ENCODE peak calls at places on chromosomes 13 and 19, in ten cellular contexts. One of them, this sample, is unnamed.
A peak's percentile ranks its signal among the peaks of the same experiment; 100 is the strongest.

GRCh38 chr19:33819875-33820781 is 23.5 kb downstream of the KCTD15 start:
- DNase-seq in fibroblast of lung: peak; percentile 66
- DNase-seq in PC-9: peak; percentile 87
- DNase-seq in right lobe of liver: peak; percentile 82
- DNase-seq in cardiac muscle cell: peak; percentile 91
- DNase-seq in osteoblast: peak; percentile 95
- DNase-seq in adrenal gland: peak; percentile 59
- DNase-seq in H1: peak; percentile 89
- DNase-seq in endodermal cell: peak; percentile 88
- DNase-seq in upper lobe of left lung: peak; percentile 92
- DNase-seq in this sample: peak; percentile 73

GRCh38 chr13:28100149-28101121 is at the start of gene FLT3:
- DNase-seq in PC-9: peak; percentile 25
- DNase-seq in upper lobe of left lung: peak; percentile 68
- DNase-seq in endodermal cell: peak; percentile 86
- DNase-seq in right lobe of liver: peak; percentile 45
- DNase-seq in osteoblast: peak; percentile 81
- DNase-seq in adrenal gland: no peak
- DNase-seq in H1: peak; percentile 82
- DNase-seq in fibroblast of lung: peak; percentile 50
- DNase-seq in cardiac muscle cell: peak; percentile 35
- DNase-seq in this sample: peak; percentile 57

GRCh38 chr19:46134527-46134926 is 10.0 kb upstream of the IGFL3 start:
- DNase-seq in fibroblast of lung: peak; percentile 61
- DNase-seq in adrenal gland: no peak
- DNase-seq in right lobe of liver: no peak
- DNase-seq in H1: no peak
- DNase-seq in endodermal cell: no peak
- DNase-seq in upper lobe of left lung: no peak
- DNase-seq in osteoblast: no peak
- DNase-seq in cardiac muscle cell: peak; percentile 35
- DNase-seq in PC-9: no peak
- DNase-seq in this sample: no peak

GRCh38 chr13:105144936-105145335 is 1390.5 kb downstream of the EFNB2 start:
- DNase-seq in right lobe of liver: no peak
- DNase-seq in osteoblast: no peak
- DNase-seq in cardiac muscle cell: no peak
- DNase-seq in PC-9: no peak
- DNase-seq in fibroblast of lung: no peak
- DNase-seq in upper lobe of left lung: no peak
- DNase-seq in endodermal cell: no peak
- DNase-seq in H1: no peak
- DNase-seq in adrenal gland: no peak
- DNase-seq in this sample: no peak

GRCh38 chr13:106530209-106530906 is 5.1 kb downstream of the EFNB2 start:
- DNase-seq in H1: no peak
- DNase-seq in osteoblast: no peak
- DNase-seq in upper lobe of left lung: peak; percentile 46
- DNase-seq in endodermal cell: no peak
- DNase-seq in PC-9: peak; percentile 43
- DNase-seq in fibroblast of lung: no peak
- DNase-seq in cardiac muscle cell: no peak
- DNase-seq in adrenal gland: no peak
- DNase-seq in right lobe of liver: no peak
- DNase-seq in this sample: no peak

GRCh38 chr19:39474139-39474620 is 6.5 kb upstream of the TIMM50 start:
- DNase-seq in osteoblast: peak; percentile 91
- DNase-seq in right lobe of liver: no peak
- DNase-seq in H1: peak; percentile 96
- DNase-seq in fibroblast of lung: peak; percentile 24
- DNase-seq in endodermal cell: peak; percentile 96
- DNase-seq in cardiac muscle cell: peak; percentile 53
- DNase-seq in upper lobe of left lung: peak; percentile 42
- DNase-seq in adrenal gland: peak; percentile 65
- DNase-seq in PC-9: peak; percentile 48
- DNase-seq in this sample: peak; percentile 88

GRCh38 chr13:41370736-41371135 is 59.7 kb downstream of the NAA16 start:
- DNase-seq in cardiac muscle cell: no peak
- DNase-seq in PC-9: no peak
- DNase-seq in H1: no peak
- DNase-seq in upper lobe of left lung: no peak
- DNase-seq in fibroblast of lung: no peak
- DNase-seq in endodermal cell: no peak
- DNase-seq in osteoblast: no peak
- DNase-seq in adrenal gland: no peak
- DNase-seq in right lobe of liver: no peak
- DNase-seq in this sample: no peak

GRCh38 chr19:15138427-15138826 is 31.2 kb downstream of the SYDE1 start:
- DNase-seq in PC-9: no peak
- DNase-seq in adrenal gland: no peak
- DNase-seq in fibroblast of lung: no peak
- DNase-seq in right lobe of liver: no peak
- DNase-seq in osteoblast: peak; percentile 83
- DNase-seq in endodermal cell: no peak
- DNase-seq in H1: no peak
- DNase-seq in upper lobe of left lung: no peak
- DNase-seq in cardiac muscle cell: no peak
- DNase-seq in this sample: no peak

GRCh38 chr19:40805258-40805868 is 6.4 kb downstream of the EGLN2 start:
- DNase-seq in PC-9: no peak
- DNase-seq in right lobe of liver: peak; percentile 73
- DNase-seq in cardiac muscle cell: no peak
- DNase-seq in adrenal gland: peak; percentile 67
- DNase-seq in osteoblast: peak; percentile 36
- DNase-seq in H1: no peak
- DNase-seq in upper lobe of left lung: peak; percentile 65
- DNase-seq in fibroblast of lung: no peak
- DNase-seq in endodermal cell: no peak
- DNase-seq in this sample: no peak

GRCh38 chr13:65966991-65967451 is 1263.1 kb downstream of the PCDH9 start:
- DNase-seq in fibroblast of lung: peak; percentile 36
- DNase-seq in cardiac muscle cell: peak; percentile 59
- DNase-seq in PC-9: peak; percentile 6
- DNase-seq in upper lobe of left lung: no peak
- DNase-seq in right lobe of liver: no peak
- DNase-seq in adrenal gland: no peak
- DNase-seq in endodermal cell: peak; percentile 66
- DNase-seq in H1: no peak
- DNase-seq in osteoblast: peak; percentile 69
- DNase-seq in this sample: peak; percentile 63

GRCh38 chr19:31356587-31357314 is 7.5 kb upstream of the TSHZ3 start:
- DNase-seq in fibroblast of lung: peak; percentile 33
- DNase-seq in endodermal cell: peak; percentile 85
- DNase-seq in right lobe of liver: no peak
- DNase-seq in cardiac muscle cell: no peak
- DNase-seq in adrenal gland: peak; percentile 55
- DNase-seq in PC-9: no peak
- DNase-seq in H1: peak; percentile 87
- DNase-seq in osteoblast: peak; percentile 95
- DNase-seq in upper lobe of left lung: peak; percentile 47
- DNase-seq in this sample: no peak

GRCh38 chr13:52665325-52665724 is 12.7 kb downstream of the SUGT1 start:
- DNase-seq in right lobe of liver: no peak
- DNase-seq in endodermal cell: no peak
- DNase-seq in fibroblast of lung: peak; percentile 14
- DNase-seq in adrenal gland: no peak
- DNase-seq in osteoblast: peak; percentile 74
- DNase-seq in PC-9: no peak
- DNase-seq in H1: no peak
- DNase-seq in cardiac muscle cell: peak; percentile 29
- DNase-seq in upper lobe of left lung: no peak
- DNase-seq in this sample: no peak

GRCh38 chr19:31340059-31341025 is 8.9 kb downstream of the TSHZ3 start:
- DNase-seq in fibroblast of lung: peak; percentile 89
- DNase-seq in osteoblast: no peak
- DNase-seq in adrenal gland: peak; percentile 16
- DNase-seq in PC-9: no peak
- DNase-seq in H1: peak; percentile 45
- DNase-seq in cardiac muscle cell: peak; percentile 72
- DNase-seq in upper lobe of left lung: no peak
- DNase-seq in right lobe of liver: no peak
- DNase-seq in endodermal cell: no peak
- DNase-seq in this sample: no peak

GRCh38 chr13:99281811-99282263 is 23.7 kb upstream of the GPR18 start:
- DNase-seq in endodermal cell: no peak
- DNase-seq in PC-9: no peak
- DNase-seq in adrenal gland: peak; percentile 48
- DNase-seq in H1: no peak
- DNase-seq in cardiac muscle cell: no peak
- DNase-seq in fibroblast of lung: no peak
- DNase-seq in osteoblast: peak; percentile 26
- DNase-seq in upper lobe of left lung: peak; percentile 78
- DNase-seq in right lobe of liver: peak; percentile 92
- DNase-seq in this sample: no peak
- H3K4me1 ChIP-seq in endodermal cell: no peaks in the 10 kb centered on the region
- H3K4me1 ChIP-seq in PC-9: no peaks in the 10 kb centered on the region
- H3K4me1 ChIP-seq in adrenal gland: peaks cover 6% of the 10 kb centered on the region
- H3K4me1 ChIP-seq in H1: peaks cover 6% of the 10 kb centered on the region
- H3K4me1 ChIP-seq in cardiac muscle cell: peaks cover 19% of the 10 kb centered on the region
- H3K4me1 ChIP-seq in fibroblast of lung: no peaks in the 10 kb centered on the region
- H3K4me1 ChIP-seq in osteoblast: peaks cover 30% of the 10 kb centered on the region
- H3K4me1 ChIP-seq in upper lobe of left lung: peaks cover 13% of the 10 kb centered on the region
- H3K4me1 ChIP-seq in right lobe of liver: peaks cover 77% of the 10 kb centered on the region
- H3K4me1 ChIP-seq in this sample: no peaks in the 10 kb centered on the region

GRCh38 chr13:87677334-87678234 is 6.4 kb downstream of the SLITRK5 start:
- DNase-seq in H1: peak; percentile 73
- DNase-seq in adrenal gland: no peak
- DNase-seq in osteoblast: peak; percentile 48
- DNase-seq in right lobe of liver: peak; percentile 41
- DNase-seq in PC-9: peak; percentile 22
- DNase-seq in cardiac muscle cell: no peak
- DNase-seq in upper lobe of left lung: no peak
- DNase-seq in fibroblast of lung: no peak
- DNase-seq in endodermal cell: peak; percentile 85
- DNase-seq in this sample: no peak
- H3K27me3 ChIP-seq in H1: peaks cover 43% of the 10 kb centered on the region
- H3K27me3 ChIP-seq in adrenal gland: peaks cover 44% of the 10 kb centered on the region
- H3K27me3 ChIP-seq in osteoblast: peaks cover 10% of the 10 kb centered on the region
- H3K27me3 ChIP-seq in right lobe of liver: peaks cover 43% of the 10 kb centered on the region
- H3K27me3 ChIP-seq in PC-9: no peaks in the 10 kb centered on the region
- H3K27me3 ChIP-seq in cardiac muscle cell: peaks cover 80% of the 10 kb centered on the region
- H3K27me3 ChIP-seq in upper lobe of left lung: no peaks in the 10 kb centered on the region
- H3K27me3 ChIP-seq in fibroblast of lung: peaks cover 10% of the 10 kb centered on the region
- H3K27me3 ChIP-seq in endodermal cell: peaks cover 67% of the 10 kb centered on the region
- H3K27me3 ChIP-seq in this sample: no peaks in the 10 kb centered on the region

DNA sequence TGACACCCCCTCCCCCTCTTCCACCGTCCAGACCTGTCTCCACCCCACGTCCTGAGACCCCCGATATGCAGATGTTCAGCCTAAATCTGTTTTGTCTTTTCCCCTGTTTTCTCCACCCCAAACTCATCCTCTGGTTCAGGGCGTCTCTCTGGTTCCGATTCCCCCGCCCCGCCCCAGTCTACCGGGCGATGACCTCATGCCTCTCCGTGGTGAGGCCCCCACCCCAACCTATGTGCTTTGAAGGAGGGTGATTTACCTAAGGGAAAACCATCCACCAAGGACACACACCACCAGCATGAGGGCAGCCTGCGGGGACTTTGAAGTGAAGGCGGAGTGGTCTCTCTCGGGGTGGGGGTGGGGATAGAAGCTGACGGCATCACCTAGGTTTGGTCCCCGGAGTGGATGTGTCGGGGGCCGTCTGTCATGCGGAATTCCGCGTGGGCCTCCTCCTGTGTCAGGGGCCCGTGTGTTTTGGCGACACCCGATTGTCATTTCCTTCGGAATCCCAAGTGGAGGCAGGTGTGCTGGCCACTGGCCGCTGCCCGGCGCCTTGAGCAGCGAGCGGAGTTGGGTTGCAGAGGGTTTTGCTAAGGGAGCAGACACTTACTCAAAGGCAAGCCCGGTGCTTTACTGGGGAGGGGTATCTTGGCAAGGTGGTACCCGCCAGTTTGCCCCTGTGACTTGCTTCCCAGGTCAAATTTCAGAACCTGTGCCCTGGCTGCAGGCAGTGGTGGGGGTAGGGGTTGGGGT is 1.4 kb downstream of the FZR1 start:
- DNase-seq in upper lobe of left lung: no peak
- DNase-seq in endodermal cell: peak; percentile 83
- DNase-seq in osteoblast: no peak
- DNase-seq in fibroblast of lung: peak; percentile 27
- DNase-seq in H1: peak; percentile 75
- DNase-seq in adrenal gland: peak; percentile 49
- DNase-seq in cardiac muscle cell: no peak
- DNase-seq in right lobe of liver: peak; percentile 81
- DNase-seq in PC-9: no peak
- DNase-seq in this sample: no peak
- H3K4me1 ChIP-seq in upper lobe of left lung: peaks cover 17% of the 10 kb centered on the region
- H3K4me1 ChIP-seq in endodermal cell: no peaks in the 10 kb centered on the region
- H3K4me1 ChIP-seq in osteoblast: peaks cover 21% of the 10 kb centered on the region
- H3K4me1 ChIP-seq in fibroblast of lung: no peaks in the 10 kb centered on the region
- H3K4me1 ChIP-seq in H1: no peaks in the 10 kb centered on the region
- H3K4me1 ChIP-seq in adrenal gland: peaks cover 42% of the 10 kb centered on the region
- H3K4me1 ChIP-seq in cardiac muscle cell: no peaks in the 10 kb centered on the region
- H3K4me1 ChIP-seq in right lobe of liver: peaks cover 35% of the 10 kb centered on the region
- H3K4me1 ChIP-seq in PC-9: peaks cover 10% of the 10 kb centered on the region
- H3K4me1 ChIP-seq in this sample: no peaks in the 10 kb centered on the region

DNA sequence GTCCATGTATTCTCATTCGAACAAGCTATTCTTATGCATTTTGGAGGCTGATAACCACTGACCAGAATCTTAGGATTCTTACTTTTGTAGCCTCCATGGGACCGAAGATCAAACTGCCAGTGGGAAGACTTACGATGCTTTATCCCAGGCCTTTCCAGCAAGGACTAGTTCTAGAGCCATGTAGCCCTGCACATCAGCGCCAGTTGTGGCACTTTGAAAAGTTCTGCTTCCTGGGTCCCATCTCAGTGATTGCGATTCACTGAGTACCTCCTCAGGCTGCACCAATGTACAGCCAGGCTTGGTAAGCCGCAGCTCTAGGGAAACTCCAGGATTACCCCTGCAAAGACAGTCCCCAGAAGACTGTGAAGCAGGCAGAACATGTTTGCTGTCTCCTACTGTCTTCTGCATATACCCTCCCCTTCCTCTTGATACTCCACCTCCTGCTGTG is 18.9 kb upstream of the ENOX1 start:
- DNase-seq in fibroblast of lung: peak; percentile 20
- DNase-seq in endodermal cell: peak; percentile 48
- DNase-seq in osteoblast: no peak
- DNase-seq in upper lobe of left lung: no peak
- DNase-seq in H1: no peak
- DNase-seq in right lobe of liver: no peak
- DNase-seq in adrenal gland: no peak
- DNase-seq in PC-9: no peak
- DNase-seq in cardiac muscle cell: peak; percentile 3
- DNase-seq in this sample: no peak
- H3K27me3 ChIP-seq in fibroblast of lung: no peaks in the 10 kb centered on the region
- H3K27me3 ChIP-seq in endodermal cell: no peaks in the 10 kb centered on the region
- H3K27me3 ChIP-seq in osteoblast: no peaks in the 10 kb centered on the region
- H3K27me3 ChIP-seq in upper lobe of left lung: no peaks in the 10 kb centered on the region
- H3K27me3 ChIP-seq in H1: no peaks in the 10 kb centered on the region
- H3K27me3 ChIP-seq in right lobe of liver: no peaks in the 10 kb centered on the region
- H3K27me3 ChIP-seq in adrenal gland: no peaks in the 10 kb centered on the region
- H3K27me3 ChIP-seq in PC-9: no peaks in the 10 kb centered on the region
- H3K27me3 ChIP-seq in cardiac muscle cell: no peaks in the 10 kb centered on the region
- H3K27me3 ChIP-seq in this sample: no peaks in the 10 kb centered on the region

GRCh38 chr19:3113100-3114017 is 19.2 kb downstream of the GNA11 start:
- DNase-seq in fibroblast of lung: no peak
- DNase-seq in right lobe of liver: no peak
- DNase-seq in osteoblast: peak; percentile 79
- DNase-seq in PC-9: no peak
- DNase-seq in endodermal cell: no peak
- DNase-seq in adrenal gland: no peak
- DNase-seq in cardiac muscle cell: no peak
- DNase-seq in H1: no peak
- DNase-seq in upper lobe of left lung: no peak
- DNase-seq in this sample: no peak
- H3K4me1 ChIP-seq in fibroblast of lung: no peaks in the 10 kb centered on the region
- H3K4me1 ChIP-seq in right lobe of liver: no peaks in the 10 kb centered on the region
- H3K4me1 ChIP-seq in osteoblast: no peaks in the 10 kb centered on the region
- H3K4me1 ChIP-seq in PC-9: no peaks in the 10 kb centered on the region
- H3K4me1 ChIP-seq in endodermal cell: no peaks in the 10 kb centered on the region
- H3K4me1 ChIP-seq in adrenal gland: no peaks in the 10 kb centered on the region
- H3K4me1 ChIP-seq in cardiac muscle cell: no peaks in the 10 kb centered on the region
- H3K4me1 ChIP-seq in H1: no peaks in the 10 kb centered on the region
- H3K4me1 ChIP-seq in upper lobe of left lung: peaks cover 1% of the 10 kb centered on the region
- H3K4me1 ChIP-seq in this sample: no peaks in the 10 kb centered on the region